ENCODE peak calls at places on chromosomes 13 and 19, in nine cellular contexts. T, Z, F, V, L, U, K, D and H are unnamed samples.

GRCh38 chr19:2768365-2769132 is 14.5 kb downstream of the SGTA start:
- DNase-seq in Z (no peak), D (no peak), T (no peak), V (no peak), F (no peak), U (no peak), K (no peak), L (no peak), H (no peak)

GRCh38 chr13:36357231-36357630 is 11.0 kb upstream of the SPART start:
- DNase-seq in T (no peak), V (no peak), L (no peak), Z (no peak), D (no peak), K (no peak), F (no peak), U (no peak), H (no peak)

GRCh38 chr13:112877496-112877895 is 91.5 kb upstream of the MCF2L start:
- DNase-seq in F (no peak), V (no peak), K (no peak), L (no peak), U (no peak), T (no peak), D (no peak), Z (no peak), H (no peak)

GRCh38 chr19:53019684-53020083 is 6.0 kb downstream of the ERVV-1 start:
- DNase-seq in F (no peak), L (no peak), T (peak; percentile 36), V (no peak), K (no peak), U (peak; percentile 5), D (peak; percentile 3), Z (peak; percentile 38), H (no peak)

GRCh38 chr19:43642531-43642930 is 2.9 kb upstream of the CADM4 start:
- DNase-seq in L (no peak), Z (no peak), K (no peak), U (no peak), T (no peak), D (no peak), F (no peak), V (no peak), H (no peak)

GRCh38 chr19:17081672-17082630 is 6.4 kb downstream of the MYO9B start:
- DNase-seq in F (no peak), L (no peak), U (no peak), K (no peak), D (peak; percentile 22), Z (no peak), T (peak; percentile 28), V (no peak), H (no peak)

GRCh38 chr19:40348961-40349507 is 539 bp downstream of the PLD3 start:
- DNase-seq in U (no peak), F (no peak), T (peak; percentile 41), D (peak; percentile 48), V (no peak), K (no peak), L (no peak), Z (no peak), H (no peak)

GRCh38 chr19:5130371-5131030 is 161.6 kb downstream of the KDM4B start:
- DNase-seq in Z (no peak), K (peak; percentile 52), U (no peak), D (no peak), V (no peak), L (peak; percentile 81), T (no peak), F (no peak), H (no peak)

GRCh38 chr19:31260171-31260933 is 88.9 kb downstream of the TSHZ3 start:
- DNase-seq in K (no peak), T (no peak), V (no peak), Z (no peak), L (no peak), F (no peak), U (peak; percentile 30), D (no peak), H (no peak)

GRCh38 chr19:17757125-17757524 is 5.8 kb downstream of the FCHO1 start:
- DNase-seq in L (no peak), Z (no peak), F (no peak), D (peak; percentile 73), T (peak; percentile 76), U (peak; percentile 80), V (no peak), K (peak; percentile 71), H (peak; percentile 66)

GRCh38 chr19:16969127-16969526 is 57.5 kb downstream of the CPAMD8 start:
- DNase-seq in L (no peak), V (peak; percentile 13), Z (no peak), T (peak; percentile 36), K (no peak), F (no peak), D (peak; percentile 62), U (no peak), H (no peak)

GRCh38 chr19:12838893-12839656 is 760 bp downstream of the MAST1 start:
- DNase-seq in U (no peak), F (no peak), L (no peak), D (no peak), T (no peak), Z (no peak), K (no peak), V (peak; percentile 29), H (no peak)

GRCh38 chr13:27177852-27178251 is 6.2 kb upstream of the USP12 start:
- DNase-seq in V (no peak), U (no peak), T (no peak), L (no peak), F (no peak), Z (no peak), D (no peak), K (no peak), H (no peak)

GRCh38 chr19:17996826-17997316 is 11.1 kb upstream of the ARRDC2 start:
- DNase-seq in L (peak; percentile 82), T (peak; percentile 76), V (peak; percentile 91), K (peak; percentile 90), U (peak; percentile 83), Z (peak; percentile 91), D (peak; percentile 80), F (peak; percentile 98), H (peak; percentile 89)